ENCODE peak calls at places on chromosome 13, in four cellular contexts. K, H, L and U are unnamed samples.

GRCh38 chr13:85230754-85231153 is 568.5 kb downstream of the SLITRK6 start:
- DNase-seq in K (no peak), H (no peak), L (peak; percentile 52), U (no peak)

GRCh38 chr13:110506859-110507566 is 54.5 kb downstream of the RAB20 start:
- DNase-seq in K (no peak), H (no peak), L (peak; percentile 65), U (no peak)

GRCh38 chr13:43364210-43365041 is 341.0 kb downstream of the DNAJC15 start:
- DNase-seq in K (no peak), H (no peak), L (peak; percentile 88), U (no peak)

GRCh38 chr13:79442221-79442620 is 36.2 kb upstream of the RBM26 start:
- DNase-seq in K (no peak), H (no peak), L (no peak), U (no peak)

GRCh38 chr13:101916758-101917474 is 464.4 kb downstream of the ITGBL1 start:
- DNase-seq in K (no peak), H (no peak), L (no peak), U (no peak)

GRCh38 chr13:75123428-75123827 is 358.5 kb downstream of the TBC1D4 start:
- DNase-seq in K (no peak), H (no peak), L (no peak), U (no peak)

GRCh38 chr13:60329221-60329983 is 67.6 kb upstream of the TDRD3 start:
- DNase-seq in K (peak; percentile 67), H (peak; percentile 71), L (peak; percentile 44), U (peak; percentile 38)

GRCh38 chr13:23855360-23855759 is 33.8 kb downstream of the MIPEP start:
- DNase-seq in K (no peak), H (no peak), L (no peak), U (no peak)

GRCh38 chr13:70339738-70340137 is 231.5 kb upstream of the KLHL1 start:
- DNase-seq in K (peak; percentile 58), H (peak; percentile 52), L (peak; percentile 45), U (no peak)

GRCh38 chr13:45811891-45812583 is 39.5 kb downstream of the SIAH3 start:
- DNase-seq in K (no peak), H (no peak), L (no peak), U (no peak)

GRCh38 chr13:30679483-30680330 is 55.6 kb upstream of the ALOX5AP start:
- DNase-seq in K (peak; percentile 50), H (no peak), L (peak; percentile 48), U (no peak)

GRCh38 chr13:29782798-29783197 is 67.6 kb downstream of the UBL3 start:
- DNase-seq in K (no peak), H (no peak), L (no peak), U (no peak)

GRCh38 chr13:75326173-75327131 is 155.5 kb downstream of the TBC1D4 start:
- DNase-seq in K (no peak), H (no peak), L (peak; percentile 75), U (no peak)

GRCh38 chr13:85974604-85975366 is 175.6 kb upstream of the SLITRK6 start:
- DNase-seq in K (no peak), H (no peak), L (peak; percentile 2), U (no peak)

GRCh38 chr13:99161512-99161911 is 39.1 kb upstream of the UBAC2 start:
- DNase-seq in K (no peak), H (no peak), L (no peak), U (no peak)

GRCh38 chr13:99164226-99164625 is 36.4 kb upstream of the UBAC2 start:
- DNase-seq in K (no peak), H (no peak), L (no peak), U (no peak)

GRCh38 chr13:99160415-99160814 is 40.2 kb upstream of the UBAC2 start:
- DNase-seq in K (no peak), H (no peak), L (no peak), U (no peak)

GRCh38 chr13:99162543-99162942 is 38.1 kb upstream of the UBAC2 start:
- DNase-seq in K (no peak), H (no peak), L (no peak), U (no peak)

GRCh38 chr13:99162962-99163361 is 37.7 kb upstream of the UBAC2 start:
- DNase-seq in K (no peak), H (no peak), L (no peak), U (no peak)
- H2BK15ac ChIP-seq in K (no peak overlapping the region), H (no peak overlapping the region), L (no peak overlapping the region), U (no peak overlapping the region)

GRCh38 chr13:20431687-20432384 is 93.8 kb downstream of the CRYL1 start:
- DNase-seq in K (no peak), H (no peak), L (no peak), U (no peak)

GRCh38 chr13:20428666-20429644 is 96.7 kb downstream of the CRYL1 start:
- DNase-seq in K (no peak), H (no peak), L (no peak), U (no peak)

GRCh38 chr13:20430296-20430695 is 95.4 kb downstream of the CRYL1 start:
- DNase-seq in K (no peak), H (no peak), L (no peak), U (no peak)

GRCh38 chr13:20431080-20431479 is 94.6 kb downstream of the CRYL1 start:
- DNase-seq in K (no peak), H (no peak), L (no peak), U (no peak)

GRCh38 chr13:20429682-20430081 is 96.0 kb downstream of the CRYL1 start:
- DNase-seq in K (no peak), H (no peak), L (no peak), U (no peak)
- H2BK12ac ChIP-seq in K (no peak overlapping the region), H (no peak overlapping the region), L (no peak overlapping the region), U (no peak overlapping the region)

GRCh38 chr13:87035538-87035937 is 635.6 kb upstream of the SLITRK5 start:
- DNase-seq in K (no peak), H (no peak), L (peak; percentile 48), U (no peak)
- H2BK15ac ChIP-seq in K (no peak overlapping the region), H (no peak overlapping the region), L (no peak overlapping the region), U (no peak overlapping the region)

GRCh38 chr13:98839826-98840769 is 87.6 kb upstream of the SLC15A1 start:
- DNase-seq in K (peak; percentile 90), H (peak; percentile 76), L (peak; percentile 59), U (peak; percentile 49)
- H2BK12ac ChIP-seq in K (no peak overlapping the region), H (no peak overlapping the region), L (no peak overlapping the region), U (no peak overlapping the region)

GRCh38 chr13:94568443-94568842 is 27.5 kb downstream of the TGDS start:
- DNase-seq in K (no peak), H (no peak), L (no peak), U (no peak)
- H2BK15ac ChIP-seq in K (no peak overlapping the region), H (no peak overlapping the region), L (no peak overlapping the region), U (no peak overlapping the region)

DNA sequence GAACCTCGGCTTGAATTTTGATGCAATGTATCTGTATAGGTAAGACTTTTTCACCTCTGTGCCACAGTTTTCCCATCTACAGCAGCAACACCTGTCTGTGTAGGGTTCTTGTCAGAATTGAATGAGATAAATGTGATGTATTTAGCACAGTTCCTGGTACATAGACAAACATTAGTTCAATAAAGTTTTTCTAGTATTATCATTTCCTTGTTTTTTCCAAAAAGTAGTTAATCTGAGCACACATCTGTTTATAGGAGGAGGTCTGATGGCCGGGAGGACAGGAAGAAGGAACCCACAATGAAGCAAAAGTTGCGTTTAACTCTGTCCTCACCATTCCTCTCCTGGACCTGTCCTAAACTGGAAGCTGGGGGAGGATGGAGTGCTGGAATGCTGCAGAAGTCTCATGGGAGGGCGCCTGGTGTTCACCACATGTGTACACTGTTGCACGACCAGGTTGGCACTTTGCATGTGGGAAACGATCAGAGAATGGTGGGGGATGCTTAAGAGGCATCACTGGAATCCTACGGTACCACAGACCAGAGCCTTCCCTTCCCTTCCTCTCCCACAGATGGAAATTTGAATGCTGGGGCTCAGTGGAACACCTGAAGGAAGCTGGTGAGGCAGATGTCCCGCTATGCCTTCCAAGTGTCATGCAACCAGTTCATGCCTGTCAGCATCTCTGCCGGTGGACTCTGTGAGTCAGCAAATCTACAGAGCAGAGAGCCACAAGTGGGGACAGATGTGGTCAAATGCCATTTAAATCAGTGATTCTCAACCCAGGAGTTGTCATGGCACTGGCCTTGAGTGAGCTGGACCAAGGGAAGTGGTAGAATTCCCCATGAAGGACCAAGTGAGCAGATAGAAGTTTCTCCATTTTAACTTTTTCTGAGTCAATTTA is 315.6 kb downstream of the DLEU7 start:
- DNase-seq in K (no peak), H (no peak), L (no peak), U (no peak)
- H2BK12ac ChIP-seq in K (no peak overlapping the region), H (peak overlapping the region; percentile 69), L (peak overlapping the region; percentile 61), U (no peak overlapping the region)

GRCh38 chr13:28607187-28607955 is 51.6 kb upstream of the POMP start:
- DNase-seq in K (no peak), H (no peak), L (no peak), U (no peak)

GRCh38 chr13:28606466-28606865 is 52.5 kb upstream of the POMP start:
- DNase-seq in K (no peak), H (no peak), L (peak; percentile 39), U (no peak)

GRCh38 chr13:28602580-28602979 is 56.4 kb upstream of the POMP start:
- DNase-seq in K (no peak), H (no peak), L (no peak), U (no peak)

GRCh38 chr13:28601581-28601980 is 57.3 kb upstream of the POMP start:
- DNase-seq in K (no peak), H (no peak), L (no peak), U (no peak)

GRCh38 chr13:28603033-28603664 is 55.8 kb upstream of the POMP start:
- DNase-seq in K (no peak), H (no peak), L (no peak), U (no peak)
- H2BK15ac ChIP-seq in K (no peak overlapping the region), H (no peak overlapping the region), L (no peak overlapping the region), U (no peak overlapping the region)